ENCODE peak calls at places on chromosomes 11 and 22, in nine cellular contexts. A is hepatocyte; H is naive thymus-derived CD4-positive, alpha-beta T cell; E is endothelial cell of umbilical vein; I is colonic mucosa; B is A549; O is gastrocnemius medialis; K is tibial nerve; V is kidney. Y is an unnamed sample.

GRCh38 chr11:70073881-70074371 is 4.2 kb upstream of the ANO1 start:
- DNase-seq in A (no peak), H (no peak), E (peak; percentile 81), I (no peak), B (no peak), O (no peak), K (no peak), V (no peak), Y (no peak)

GRCh38 chr11:62856333-62856910 is 17.0 kb upstream of the WDR74 start:
- DNase-seq in A (no peak), H (no peak), E (no peak), I (no peak), B (no peak), O (no peak), K (no peak), V (no peak), Y (no peak)

GRCh38 chr22:28247667-28248363 is 328.8 kb upstream of the PITPNB start:
- DNase-seq in A (no peak), H (no peak), E (no peak), I (no peak), B (no peak), O (no peak), K (no peak), V (no peak), Y (no peak)

GRCh38 chr11:96578379-96578778 is 188.6 kb downstream of the JRKL start:
- DNase-seq in A (no peak), H (no peak), E (no peak), I (no peak), B (no peak), O (no peak), K (no peak), V (no peak), Y (no peak)

GRCh38 chr22:24920029-24920428 is 26.5 kb downstream of the LHFPL7 start:
- DNase-seq in A (no peak), H (no peak), E (no peak), I (no peak), B (no peak), O (no peak), K (no peak), V (no peak), Y (no peak)

GRCh38 chr11:76599041-76600013 is 71.2 kb downstream of the LRRC32 start:
- DNase-seq in A (peak; percentile 26), H (no peak), E (no peak), I (no peak), B (no peak), O (no peak), K (no peak), V (no peak), Y (no peak)

GRCh38 chr22:44658371-44658953 is 43.5 kb upstream of the PRR5 start:
- DNase-seq in A (peak; percentile 68), H (no peak), E (peak; percentile 26), I (no peak), B (no peak), O (peak; percentile 66), K (no peak), V (peak; percentile 74), Y (no peak)

GRCh38 chr22:19806213-19807160 is 45.9 kb downstream of the TBX1 start:
- DNase-seq in A (peak; percentile 16), H (no peak), E (peak; percentile 63), I (peak; percentile 92), B (peak; percentile 42), O (peak; percentile 12), K (no peak), V (peak; percentile 90), Y (no peak)

GRCh38 chr11:47442514-47442913 is 6.4 kb downstream of the RAPSN start:
- DNase-seq in A (no peak), H (no peak), E (no peak), I (no peak), B (no peak), O (peak; percentile 48), K (no peak), V (no peak), Y (no peak)

GRCh38 chr11:72787262-72788104 is 6.4 kb downstream of the STARD10 start:
- DNase-seq in A (peak; percentile 81), H (no peak), E (no peak), I (peak; percentile 89), B (no peak), O (no peak), K (no peak), V (no peak), Y (no peak)

GRCh38 chr22:28029201-28029948 is 110.3 kb upstream of the PITPNB start:
- DNase-seq in A (no peak), H (no peak), E (peak; percentile 99), I (peak; percentile 41), B (peak; percentile 35), O (peak; percentile 75), K (no peak), V (peak; percentile 85), Y (no peak)

GRCh38 chr11:127223026-127223425 is 222.5 kb upstream of the KIRREL3 start:
- DNase-seq in A (no peak), H (no peak), E (no peak), I (no peak), B (no peak), O (no peak), K (no peak), V (no peak), Y (no peak)

GRCh38 chr11:39461065-39461464 is 1998.4 kb downstream of the LRRC4C start:
- DNase-seq in A (no peak), H (no peak), E (no peak), I (no peak), B (no peak), O (no peak), K (no peak), V (no peak), Y (no peak)

GRCh38 chr11:7348432-7349298 is 97.0 kb downstream of the SYT9 start:
- DNase-seq in A (peak; percentile 85), H (no peak), E (no peak), I (no peak), B (no peak), O (no peak), K (no peak), V (no peak), Y (no peak)

GRCh38 chr11:19913893-19914249 is 201.2 kb downstream of the NAV2 start:
- DNase-seq in A (no peak), H (no peak), E (no peak), I (no peak), B (no peak), O (no peak), K (no peak), V (no peak), Y (no peak)

GRCh38 chr22:44325718-44326548 is 13.2 kb upstream of the SHISAL1 start:
- DNase-seq in A (no peak), H (no peak), E (peak; percentile 56), I (no peak), B (no peak), O (no peak), K (no peak), V (no peak), Y (no peak)

GRCh38 chr11:93512965-93513667 is 30.1 kb downstream of the SMCO4 start:
- DNase-seq in A (no peak), H (no peak), E (no peak), I (no peak), B (no peak), O (no peak), K (no peak), V (no peak), Y (no peak)

GRCh38 chr11:31606893-31607292 is 97.3 kb downstream of the ELP4 start:
- DNase-seq in A (no peak), H (no peak), E (no peak), I (no peak), B (no peak), O (no peak), K (no peak), V (no peak), Y (no peak)

GRCh38 chr11:303359-303758 is 4.0 kb upstream of the IFITM5 start:
- DNase-seq in A (no peak), H (no peak), E (no peak), I (no peak), B (no peak), O (no peak), K (no peak), V (no peak), Y (no peak)

GRCh38 chr11:65833297-65834030 is at the start of gene SNX32:
- DNase-seq in A (peak; percentile 97), H (peak; percentile 90), E (peak; percentile 92), I (peak; percentile 97), B (no peak), O (peak; percentile 92), K (peak; percentile 93), V (peak; percentile 98), Y (peak; percentile 83)
- H3K27ac ChIP-seq in A (peak within 1 kb of the TSS; percentile 19), H (peak within 1 kb of the TSS; percentile 78), E (no peak within 1 kb of the TSS), I (no peak within 1 kb of the TSS), B (no peak within 1 kb of the TSS), O (peak within 1 kb of the TSS; percentile 16), K (peak within 1 kb of the TSS; percentile 55), V (peak within 1 kb of the TSS; percentile 41), Y (no peak within 1 kb of the TSS)

GRCh38 chr22:37630839-37631435 is 8.5 kb upstream of the SH3BP1 start:
- DNase-seq in A (peak; percentile 78), H (no peak), E (no peak), I (no peak), B (no peak), O (no peak), K (no peak), V (no peak), Y (no peak)
- H3K27ac ChIP-seq in A (peak overlapping the region; percentile 95), H (no peak overlapping the region), E (no peak overlapping the region), I (no peak overlapping the region), B (no peak overlapping the region), O (no peak overlapping the region), K (no peak overlapping the region), V (no peak overlapping the region), Y (no peak overlapping the region)

GRCh38 chr11:66743271-66743968 is 14.4 kb upstream of the SPTBN2 start:
- DNase-seq in A (no peak), H (no peak), E (no peak), I (peak; percentile 91), B (peak; percentile 87), O (no peak), K (no peak), V (peak; percentile 89), Y (no peak)
- H3K27ac ChIP-seq in A (no peak overlapping the region), H (no peak overlapping the region), E (no peak overlapping the region), I (peak overlapping the region; percentile 81), B (peak overlapping the region; percentile 93), O (no peak overlapping the region), K (peak overlapping the region; percentile 84), V (no peak overlapping the region), Y (no peak overlapping the region)

GRCh38 chr11:123217897-123218296 is 22.8 kb upstream of the CLMP start:
- DNase-seq in A (no peak), H (no peak), E (no peak), I (no peak), B (no peak), O (no peak), K (no peak), V (no peak), Y (no peak)
- H3K27ac ChIP-seq in A (peak overlapping the region; percentile 84), H (no peak overlapping the region), E (peak overlapping the region; percentile 5), I (no peak overlapping the region), B (peak overlapping the region; percentile 92), O (no peak overlapping the region), K (no peak overlapping the region), V (peak overlapping the region; percentile 61), Y (no peak overlapping the region)